ENCODE peak calls at places on chromosomes 11 and 22, in eight cellular contexts. R is lung, P is heart right ventricle, N is GM23338, K is foreskin keratinocyte, Y is left lung, U is iPS DF 6.9, V is fibroblast of lung. F is an unnamed sample. For H3K4me1, the result is how much of the 10 kb centered on the place peaks cover.

GRCh38 chr11:117620131-117620530 is 176.9 kb downstream of the DSCAML1 start:
- DNase-seq in N (no peak), R (no peak), P (no peak), K (no peak), V (no peak), Y (no peak), U (no peak), F (no peak)

GRCh38 chr11:110830344-110831141 is 118.3 kb upstream of the ARHGAP20 start:
- DNase-seq in N (peak), Y (no peak), V (peak), U (peak), K (peak), P (no peak), R (no peak), F (no peak)

GRCh38 chr11:64561984-64562722 is 28.9 kb upstream of the SLC22A12 start:
- DNase-seq in K (no peak), Y (peak), N (no peak), U (no peak), P (no peak), R (no peak), V (no peak), F (no peak)

GRCh38 chr11:125228425-125228824 is 63.9 kb downstream of the PKNOX2 start:
- DNase-seq in N (peak), Y (no peak), P (no peak), U (no peak), K (no peak), R (no peak), V (no peak), F (no peak)

GRCh38 chr11:130550984-130551383 is 102.5 kb downstream of the ADAMTS15 start:
- DNase-seq in V (no peak), K (no peak), N (no peak), U (no peak), R (no peak), Y (no peak), P (no peak), F (no peak)

GRCh38 chr11:12539570-12539969 is 134.7 kb upstream of the TEAD1 start:
- DNase-seq in U (no peak), R (no peak), N (no peak), K (peak), V (peak), P (no peak), Y (no peak), F (no peak)

GRCh38 chr22:46069518-46070214 is 80.7 kb upstream of the PPARA start:
- DNase-seq in P (no peak), K (peak), V (peak), N (no peak), R (peak), Y (no peak), U (no peak), F (peak)

GRCh38 chr11:129817282-129818051 is 1.8 kb downstream of the TMEM45B start:
- DNase-seq in P (no peak), N (no peak), R (no peak), K (no peak), Y (no peak), V (no peak), U (no peak), F (no peak)

GRCh38 chr22:26918236-26918635 is 260.8 kb downstream of the MIAT start:
- DNase-seq in U (no peak), Y (no peak), N (no peak), K (no peak), R (no peak), V (no peak), P (no peak), F (no peak)

GRCh38 chr11:110490886-110491285 is 61.1 kb downstream of the FDX1 start:
- DNase-seq in Y (no peak), K (peak), V (peak), N (no peak), R (no peak), P (no peak), U (no peak), F (no peak)

GRCh38 chr11:109425554-109425953 is 3.6 kb downstream of the C11orf87 start:
- DNase-seq in R (no peak), V (no peak), K (no peak), P (no peak), U (no peak), N (no peak), Y (no peak), F (no peak)

GRCh38 chr11:6650980-6651379 is 4.6 kb downstream of the DCHS1 start:
- DNase-seq in U (no peak), K (no peak), V (no peak), N (no peak), P (no peak), R (no peak), Y (no peak), F (no peak)

GRCh38 chr11:16982256-16982671 is 31.9 kb downstream of the PLEKHA7 start:
- DNase-seq in V (no peak), K (no peak), R (no peak), Y (no peak), U (no peak), P (no peak), N (peak), F (no peak)

GRCh38 chr11:22666320-22666699 is at the start of gene GAS2:
- DNase-seq in K (no peak), R (no peak), Y (no peak), U (no peak), P (peak), V (peak), N (peak), F (no peak)

GRCh38 chr22:17083811-17084540 is 824 bp upstream of the IL17RA start:
- DNase-seq in K (no peak), R (no peak), P (no peak), N (peak), U (no peak), V (no peak), Y (peak), F (no peak)

GRCh38 chr22:50727678-50728522 is 10.1 kb upstream of the ACR start:
- DNase-seq in N (no peak), R (no peak), P (no peak), U (no peak), V (no peak), K (no peak), Y (peak), F (no peak)

GRCh38 chr22:36237462-36238347 is 1.6 kb downstream of the APOL2 start:
- DNase-seq in N (no peak), U (no peak), R (no peak), K (no peak), Y (no peak), V (peak), P (no peak), F (no peak)

GRCh38 chr22:23522642-23523251 is 57.3 kb downstream of the IGLL1 start:
- DNase-seq in U (no peak), V (no peak), Y (peak), P (no peak), K (no peak), R (no peak), N (peak), F (no peak)

GRCh38 chr11:10943968-10944367 is 86.1 kb upstream of the ZBED5 start:
- DNase-seq in Y (no peak), U (no peak), K (no peak), R (no peak), N (no peak), V (peak), P (no peak), F (no peak)

GRCh38 chr11:134571301-134571700 is 159.3 kb upstream of the B3GAT1 start:
- DNase-seq in Y (no peak), K (no peak), N (no peak), V (no peak), P (no peak), R (peak), U (no peak), F (peak)

GRCh38 chr11:7651700-7652099 is 21.6 kb downstream of the CYB5R2 start:
- DNase-seq in R (no peak), U (no peak), N (no peak), K (no peak), Y (peak), P (no peak), V (no peak), F (no peak)

GRCh38 chr22:21694795-21695431 is 29.1 kb downstream of the PPIL2 start:
- DNase-seq in U (no peak), N (no peak), P (no peak), R (no peak), V (no peak), K (no peak), Y (peak), F (no peak)

GRCh38 chr22:42991010-42991651 is 23.8 kb downstream of the PACSIN2 start:
- DNase-seq in Y (no peak), K (peak), N (no peak), R (no peak), U (no peak), P (no peak), V (peak), F (no peak)

GRCh38 chr11:126122863-126123262 is 60.2 kb upstream of the CDON start:
- DNase-seq in K (no peak), P (no peak), U (no peak), Y (no peak), N (no peak), R (no peak), V (no peak), F (no peak)

GRCh38 chr11:10396771-10397170 is 58.3 kb upstream of the AMPD3 start:
- DNase-seq in K (no peak), N (no peak), P (no peak), R (no peak), V (no peak), U (no peak), Y (no peak), F (peak)

GRCh38 chr11:35617687-35618496 is at the start of gene FJX1:
- DNase-seq in N (peak), K (peak), Y (peak), P (peak), V (peak), R (peak), U (no peak), F (peak)
- H3K4me1 ChIP-seq in N (under half), K (under half), Y (under half), P (under half), V (under half), R (under half), U (under half), F (under half)

GRCh38 chr11:2693271-2693833 is 6.4 kb downstream of the KCNQ1OT1 start:
- DNase-seq in N (peak), R (no peak), K (no peak), V (no peak), U (peak), Y (peak), P (no peak), F (no peak)
- H3K4me1 ChIP-seq in N (half or more), R (under half), K (under half), V (under half), U (under half), Y (under half), P (half or more), F (half or more)

GRCh38 chr11:70365536-70365912 is 32.8 kb upstream of the CTTN start:
- DNase-seq in N (no peak), V (no peak), U (no peak), P (no peak), Y (no peak), R (no peak), K (no peak), F (no peak)
- H3K4me1 ChIP-seq in N (under half), V (under half), U (under half), P (under half), Y (under half), R (under half), K (under half), F (under half)

GRCh38 chr22:40394607-40395006 is 24.2 kb downstream of the SGSM3 start:
- DNase-seq in K (no peak), U (no peak), V (no peak), N (no peak), R (no peak), Y (no peak), P (no peak), F (no peak)

GRCh38 chr22:40396882-40397281 is 26.5 kb downstream of the SGSM3 start:
- DNase-seq in N (peak), U (peak), Y (peak), V (peak), P (no peak), K (peak), R (peak), F (no peak)

GRCh38 chr22:40392618-40393017 is 22.2 kb downstream of the SGSM3 start:
- DNase-seq in P (no peak), R (no peak), Y (no peak), N (no peak), U (no peak), K (no peak), V (no peak), F (no peak)

GRCh38 chr22:40397436-40397835 is 27.0 kb downstream of the SGSM3 start:
- DNase-seq in N (peak), U (no peak), K (no peak), V (no peak), Y (peak), R (no peak), P (no peak), F (no peak)

DNA sequence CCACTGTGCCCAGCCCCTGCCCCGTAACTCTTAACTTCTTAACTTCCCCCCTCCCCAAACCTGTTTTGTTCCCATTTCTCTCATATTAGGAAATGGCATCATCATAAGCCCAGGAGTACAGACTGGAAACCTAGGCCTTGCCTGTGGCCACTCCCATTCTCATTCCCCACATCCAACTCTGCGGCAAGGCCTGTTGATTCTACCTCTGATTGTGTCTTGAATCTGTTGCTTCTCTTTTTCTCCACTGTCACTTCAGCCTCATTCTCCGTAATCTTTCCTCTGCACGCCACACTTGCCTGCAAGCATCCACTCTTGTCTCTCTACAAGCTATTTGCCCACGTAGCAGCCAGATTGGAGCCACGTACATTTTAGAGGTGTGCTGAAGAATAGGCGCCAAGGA is 25.2 kb downstream of the SGSM3 start:
- DNase-seq in R (no peak), P (no peak), N (no peak), Y (no peak), U (no peak), K (no peak), V (no peak), F (no peak)
- H3K4me1 ChIP-seq in R (under half), P (under half), N (under half), Y (under half), U (under half), K (under half), V (under half), F (under half)

DNA sequence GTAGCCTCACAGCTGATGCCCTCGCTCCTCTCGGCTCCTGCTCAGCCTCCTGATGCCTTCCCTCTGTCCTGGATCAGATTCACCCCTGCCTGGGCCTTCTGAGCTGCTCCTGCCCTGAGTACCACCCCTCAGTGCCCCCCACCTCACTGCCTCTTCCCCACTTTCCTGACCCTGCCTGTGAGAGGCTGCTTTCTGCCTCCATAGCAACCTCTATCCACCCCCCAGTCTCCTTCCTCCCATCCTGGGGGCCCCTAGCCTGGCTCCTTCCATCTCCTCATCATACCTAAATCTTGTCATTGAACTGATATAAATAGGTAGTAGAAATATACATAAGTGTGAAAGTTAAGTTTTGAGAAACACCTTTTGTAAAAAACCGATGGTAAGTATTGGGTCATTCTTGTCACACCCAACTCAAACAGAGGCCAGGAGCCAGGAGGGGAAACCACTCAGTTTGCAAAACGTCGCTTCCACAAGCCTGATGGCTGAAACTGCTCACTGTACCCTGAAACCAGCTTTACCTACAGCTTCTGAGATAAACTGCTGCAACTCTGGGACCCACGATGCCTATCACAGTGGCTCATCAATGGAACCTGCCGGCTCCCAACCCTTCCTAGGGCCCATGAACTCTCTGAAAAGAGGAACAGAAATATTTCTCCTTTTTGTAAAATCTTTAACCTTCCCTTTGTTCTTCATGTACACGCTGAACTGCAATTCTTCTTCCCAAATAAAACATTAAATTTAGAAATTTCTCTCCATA is 4.8 kb upstream of the APOBEC3H start:
- DNase-seq in N (no peak), P (no peak), V (no peak), R (no peak), Y (peak), K (no peak), U (no peak), F (no peak)
- H3K4me1 ChIP-seq in N (under half), P (under half), V (under half), R (under half), Y (under half), K (under half), U (under half), F (under half)

GRCh38 chr22:31800065-31800464 is 46.2 kb downstream of the DEPDC5 start:
- DNase-seq in P (no peak), N (peak), V (peak), R (no peak), K (peak), Y (no peak), U (no peak), F (no peak)
- H3K4me1 ChIP-seq in P (under half), N (under half), V (under half), R (under half), K (under half), Y (under half), U (under half), F (under half)